ENCODE peak calls at places on chromosomes 12 and 14, in six cellular contexts. One of them, this sample, is unnamed.

GRCh38 chr12:94198872-94199271 is 50.5 kb downstream of the PLXNC1 start:
- DNase-seq in PC-3: no peak
- DNase-seq in Peyer's patch: no peak
- DNase-seq in foreskin keratinocyte: no peak
- DNase-seq in RWPE1: no peak
- DNase-seq in mesendoderm: no peak
- DNase-seq in this sample: no peak

GRCh38 chr12:38477341-38478090 is 160.9 kb downstream of the ALG10B start:
- DNase-seq in Peyer's patch: no peak
- DNase-seq in foreskin keratinocyte: no peak
- DNase-seq in RWPE1: no peak
- DNase-seq in mesendoderm: peak
- DNase-seq in PC-3: no peak
- DNase-seq in this sample: no peak

GRCh38 chr12:57744194-57744776 is 554 bp upstream of the TSPAN31 start:
- DNase-seq in mesendoderm: no peak
- DNase-seq in Peyer's patch: peak
- DNase-seq in RWPE1: peak
- DNase-seq in foreskin keratinocyte: no peak
- DNase-seq in PC-3: no peak
- DNase-seq in this sample: no peak

GRCh38 chr14:96039633-96040311 is 610 bp downstream of the C14orf132 start:
- DNase-seq in mesendoderm: peak
- DNase-seq in foreskin keratinocyte: no peak
- DNase-seq in RWPE1: no peak
- DNase-seq in Peyer's patch: no peak
- DNase-seq in PC-3: no peak
- DNase-seq in this sample: no peak

GRCh38 chr12:30719060-30719459 is 23.4 kb upstream of the IPO8 start:
- DNase-seq in RWPE1: no peak
- DNase-seq in PC-3: peak
- DNase-seq in Peyer's patch: no peak
- DNase-seq in mesendoderm: peak
- DNase-seq in foreskin keratinocyte: peak
- DNase-seq in this sample: no peak

GRCh38 chr12:97151481-97151880 is 244.4 kb downstream of the NEDD1 start:
- DNase-seq in PC-3: peak
- DNase-seq in mesendoderm: no peak
- DNase-seq in Peyer's patch: no peak
- DNase-seq in RWPE1: no peak
- DNase-seq in foreskin keratinocyte: peak
- DNase-seq in this sample: no peak

GRCh38 chr12:89576572-89577220 is 50.8 kb upstream of the POC1B start:
- DNase-seq in foreskin keratinocyte: no peak
- DNase-seq in Peyer's patch: no peak
- DNase-seq in PC-3: no peak
- DNase-seq in mesendoderm: no peak
- DNase-seq in RWPE1: no peak
- DNase-seq in this sample: no peak

GRCh38 chr12:4700621-4701026 is 19.6 kb upstream of the GALNT8 start:
- DNase-seq in PC-3: no peak
- DNase-seq in Peyer's patch: no peak
- DNase-seq in RWPE1: no peak
- DNase-seq in mesendoderm: no peak
- DNase-seq in foreskin keratinocyte: no peak
- DNase-seq in this sample: no peak

GRCh38 chr12:109664402-109664801 is 49.2 kb upstream of the FAM222A start:
- DNase-seq in PC-3: no peak
- DNase-seq in foreskin keratinocyte: no peak
- DNase-seq in Peyer's patch: no peak
- DNase-seq in RWPE1: no peak
- DNase-seq in mesendoderm: no peak
- DNase-seq in this sample: no peak

GRCh38 chr12:13258212-13258611 is 61.7 kb downstream of the EMP1 start:
- DNase-seq in mesendoderm: peak
- DNase-seq in RWPE1: no peak
- DNase-seq in PC-3: no peak
- DNase-seq in Peyer's patch: no peak
- DNase-seq in foreskin keratinocyte: no peak
- DNase-seq in this sample: no peak

GRCh38 chr12:26692417-26692816 is 140.6 kb downstream of the ITPR2 start:
- DNase-seq in Peyer's patch: no peak
- DNase-seq in RWPE1: no peak
- DNase-seq in mesendoderm: no peak
- DNase-seq in foreskin keratinocyte: no peak
- DNase-seq in PC-3: no peak
- DNase-seq in this sample: no peak

GRCh38 chr14:67532998-67533753 is at the start of gene PLEKHH1:
- DNase-seq in foreskin keratinocyte: peak
- DNase-seq in mesendoderm: peak
- DNase-seq in PC-3: peak
- DNase-seq in RWPE1: peak
- DNase-seq in Peyer's patch: peak
- DNase-seq in this sample: peak

GRCh38 chr12:128068211-128068610 is 198.8 kb upstream of the TMEM132C start:
- DNase-seq in Peyer's patch: no peak
- DNase-seq in PC-3: no peak
- DNase-seq in foreskin keratinocyte: no peak
- DNase-seq in RWPE1: no peak
- DNase-seq in mesendoderm: no peak
- DNase-seq in this sample: no peak

GRCh38 chr14:54211562-54212308 is 185.1 kb upstream of the CDKN3 start:
- DNase-seq in RWPE1: peak
- DNase-seq in foreskin keratinocyte: peak
- DNase-seq in PC-3: peak
- DNase-seq in Peyer's patch: no peak
- DNase-seq in mesendoderm: peak
- DNase-seq in this sample: peak

GRCh38 chr12:89033062-89033461 is 319.2 kb downstream of the DUSP6 start:
- DNase-seq in mesendoderm: no peak
- DNase-seq in Peyer's patch: no peak
- DNase-seq in foreskin keratinocyte: no peak
- DNase-seq in PC-3: no peak
- DNase-seq in RWPE1: no peak
- DNase-seq in this sample: no peak

GRCh38 chr14:65242732-65243134 is 140.4 kb upstream of the MAX start:
- DNase-seq in mesendoderm: no peak
- DNase-seq in foreskin keratinocyte: no peak
- DNase-seq in PC-3: peak
- DNase-seq in Peyer's patch: no peak
- DNase-seq in RWPE1: no peak
- DNase-seq in this sample: no peak

GRCh38 chr12:57342207-57342691 is 88.6 kb downstream of the R3HDM2 start:
- DNase-seq in Peyer's patch: no peak
- DNase-seq in PC-3: no peak
- DNase-seq in foreskin keratinocyte: peak
- DNase-seq in mesendoderm: peak
- DNase-seq in RWPE1: no peak
- DNase-seq in this sample: no peak

GRCh38 chr12:69779928-69780327 is 41.3 kb downstream of the RAB3IP start:
- DNase-seq in mesendoderm: peak
- DNase-seq in foreskin keratinocyte: peak
- DNase-seq in Peyer's patch: no peak
- DNase-seq in RWPE1: peak
- DNase-seq in PC-3: peak
- DNase-seq in this sample: no peak

DNA sequence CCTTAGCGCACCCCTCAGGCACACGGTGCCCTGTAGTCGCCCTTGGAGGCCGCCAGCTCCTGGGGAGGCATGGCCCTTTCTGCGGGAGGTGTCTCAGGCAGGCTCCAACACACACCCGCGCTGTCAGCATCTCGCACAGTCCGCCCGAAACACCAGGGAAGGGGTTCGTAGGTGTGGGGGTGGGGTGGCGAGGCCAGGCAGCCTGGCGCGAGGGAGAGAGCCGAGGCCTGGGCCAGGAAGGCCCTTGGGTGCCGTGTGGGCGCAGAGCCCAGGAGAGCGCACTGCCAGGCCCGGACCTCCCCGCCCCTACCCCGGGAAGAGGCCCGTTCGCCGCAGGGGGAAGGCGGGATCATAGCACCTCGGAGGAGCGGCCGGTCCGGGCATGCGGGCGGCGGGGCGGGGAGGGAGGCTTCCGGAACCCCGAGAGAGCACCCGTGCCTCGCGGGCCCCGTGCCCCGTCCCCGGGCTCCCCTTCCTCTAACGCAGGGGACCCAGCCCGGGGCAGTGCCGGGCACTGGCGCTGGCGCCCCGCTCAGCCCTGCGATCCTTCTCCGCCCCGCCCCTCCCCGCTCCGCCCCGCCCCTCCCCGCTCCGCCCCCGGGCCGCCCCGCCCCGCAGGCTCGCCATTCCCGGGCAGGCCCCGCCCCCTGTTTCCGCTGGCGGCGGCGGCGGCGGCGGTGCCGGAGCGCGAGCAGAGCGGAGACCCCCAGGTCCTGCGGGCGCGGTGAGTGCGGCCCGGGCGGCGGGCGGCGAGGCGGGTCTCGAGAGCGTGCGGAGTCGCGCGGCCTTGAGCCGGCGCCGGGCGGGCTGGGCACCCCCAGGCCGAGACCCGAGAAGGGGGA is at the start of gene TSPAN9:
- DNase-seq in RWPE1: peak
- DNase-seq in Peyer's patch: peak
- DNase-seq in PC-3: peak
- DNase-seq in foreskin keratinocyte: peak
- DNase-seq in mesendoderm: peak
- DNase-seq in this sample: no peak
- H3K27ac ChIP-seq in RWPE1: peak
- H3K27ac ChIP-seq in Peyer's patch: peak
- H3K27ac ChIP-seq in PC-3: no peak
- H3K27ac ChIP-seq in foreskin keratinocyte: peak
- H3K27ac ChIP-seq in mesendoderm: no peak
- H3K27ac ChIP-seq in this sample: peak

DNA sequence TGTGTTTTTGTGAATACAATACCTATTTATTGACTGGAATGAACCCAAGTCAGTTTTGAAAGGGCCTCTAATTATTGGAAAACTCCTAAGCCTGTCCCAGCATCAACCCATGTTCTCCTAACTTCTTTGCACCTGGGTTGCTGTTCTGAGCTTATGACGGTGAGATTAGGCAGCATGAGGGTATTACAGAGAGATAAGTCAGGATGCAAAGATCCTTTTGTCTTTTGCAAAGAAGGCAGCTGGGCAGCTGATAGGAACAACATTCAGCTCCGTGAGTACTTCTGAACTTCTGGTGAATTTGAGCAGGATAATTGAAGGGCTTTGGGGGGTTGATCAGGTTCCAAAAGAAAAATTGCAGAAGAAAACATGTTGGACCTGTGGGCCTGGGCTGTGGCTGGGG is at the start of gene PDE6H:
- DNase-seq in mesendoderm: no peak
- DNase-seq in foreskin keratinocyte: no peak
- DNase-seq in PC-3: no peak
- DNase-seq in Peyer's patch: no peak
- DNase-seq in RWPE1: no peak
- DNase-seq in this sample: no peak
- H3K27ac ChIP-seq in mesendoderm: no peak
- H3K27ac ChIP-seq in foreskin keratinocyte: no peak
- H3K27ac ChIP-seq in PC-3: no peak
- H3K27ac ChIP-seq in Peyer's patch: no peak
- H3K27ac ChIP-seq in RWPE1: no peak
- H3K27ac ChIP-seq in this sample: no peak

GRCh38 chr12:116508145-116509121 is 50.7 kb upstream of the MAP1LC3B2 start:
- DNase-seq in mesendoderm: peak
- DNase-seq in RWPE1: no peak
- DNase-seq in Peyer's patch: peak
- DNase-seq in foreskin keratinocyte: no peak
- DNase-seq in PC-3: peak
- DNase-seq in this sample: no peak
- H3K27ac ChIP-seq in mesendoderm: no peak
- H3K27ac ChIP-seq in RWPE1: peak
- H3K27ac ChIP-seq in Peyer's patch: peak
- H3K27ac ChIP-seq in foreskin keratinocyte: peak
- H3K27ac ChIP-seq in PC-3: peak
- H3K27ac ChIP-seq in this sample: no peak

DNA sequence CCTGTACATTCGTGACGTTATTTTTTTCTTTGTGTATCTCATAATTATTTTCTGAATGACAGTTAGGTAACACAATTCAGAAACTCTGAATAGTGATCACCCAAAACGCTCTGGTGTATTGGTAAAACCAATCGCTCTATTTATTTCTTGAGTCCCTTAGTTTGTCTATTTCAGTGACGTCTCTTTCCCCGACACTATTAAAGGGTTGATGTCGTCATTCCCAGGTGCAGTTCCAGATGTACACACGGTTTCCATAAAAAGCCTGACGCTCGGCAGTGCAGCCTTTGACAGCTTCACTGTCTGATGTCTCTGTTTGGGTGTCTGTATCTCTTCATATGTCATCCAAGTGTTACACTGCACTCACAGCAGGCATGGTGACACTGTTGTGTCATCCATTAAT is 701.4 kb downstream of the TMEM121 start:
- DNase-seq in PC-3: no peak
- DNase-seq in mesendoderm: no peak
- DNase-seq in foreskin keratinocyte: no peak
- DNase-seq in Peyer's patch: no peak
- DNase-seq in RWPE1: no peak
- DNase-seq in this sample: no peak
- H3K27ac ChIP-seq in PC-3: no peak
- H3K27ac ChIP-seq in mesendoderm: no peak
- H3K27ac ChIP-seq in foreskin keratinocyte: no peak
- H3K27ac ChIP-seq in Peyer's patch: no peak
- H3K27ac ChIP-seq in RWPE1: no peak
- H3K27ac ChIP-seq in this sample: no peak

DNA sequence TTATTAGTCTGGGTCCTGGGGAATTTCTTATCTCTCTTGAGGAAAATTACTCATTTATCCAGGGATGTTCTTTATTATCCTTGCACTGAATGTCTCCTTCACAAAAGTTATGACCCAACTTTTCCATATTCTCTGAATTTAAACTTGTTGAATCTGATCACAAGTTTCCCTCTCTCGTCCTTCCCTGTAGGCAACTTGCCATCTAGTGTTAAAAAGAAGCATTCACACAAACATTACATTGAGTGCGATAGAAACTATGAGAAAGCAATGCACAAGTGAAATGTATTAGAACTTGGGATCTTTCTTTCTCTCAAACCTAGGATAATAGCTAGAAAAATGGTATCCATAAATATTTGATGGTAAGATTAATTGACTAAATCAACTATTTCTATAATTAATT is 608.4 kb downstream of the FSCB start:
- DNase-seq in PC-3: peak
- DNase-seq in Peyer's patch: no peak
- DNase-seq in foreskin keratinocyte: no peak
- DNase-seq in RWPE1: no peak
- DNase-seq in mesendoderm: peak
- DNase-seq in this sample: no peak
- H3K27ac ChIP-seq in PC-3: no peak
- H3K27ac ChIP-seq in Peyer's patch: no peak
- H3K27ac ChIP-seq in foreskin keratinocyte: no peak
- H3K27ac ChIP-seq in RWPE1: no peak
- H3K27ac ChIP-seq in mesendoderm: no peak
- H3K27ac ChIP-seq in this sample: no peak

This sample was measured in epithelial cell of prostate.